ENCODE peak calls at places on chromosomes 16 and 17, in five cellular contexts. Z is mucosa of gallbladder; F is CD8-positive, alpha-beta memory T cell; T is IMR-90; J is LNCaP clone FGC. A is an unnamed sample.

GRCh38 chr16:75476817-75477216 is 12.3 kb upstream of the TMEM170A start:
- DNase-seq in Z (no peak), F (no peak), T (no peak), J (no peak), A (no peak)

GRCh38 chr17:17855976-17856375 is 19.2 kb upstream of the SREBF1 start:
- DNase-seq in Z (no peak), F (no peak), T (no peak), J (no peak), A (no peak)

GRCh38 chr17:44348234-44348987 is 3.3 kb downstream of the GRN start:
- DNase-seq in Z (peak; percentile 36), F (no peak), T (peak; percentile 57), J (no peak), A (peak; percentile 19)

GRCh38 chr17:8369944-8370343 is 6.6 kb downstream of the KRABD2 start:
- DNase-seq in Z (no peak), F (no peak), T (no peak), J (no peak), A (no peak)

GRCh38 chr17:4978720-4979119 is 8.8 kb downstream of the CAMTA2 start:
- DNase-seq in Z (no peak), F (no peak), T (no peak), J (no peak), A (no peak)

GRCh38 chr17:21125862-21126261 is 902 bp upstream of the DHRS7B start:
- DNase-seq in Z (no peak), F (peak; percentile 68), T (no peak), J (no peak), A (no peak)

GRCh38 chr16:48438414-48438813 is 53.2 kb upstream of the SIAH1 start:
- DNase-seq in Z (no peak), F (no peak), T (no peak), J (no peak), A (no peak)

GRCh38 chr17:18277076-18277475 is 16.6 kb downstream of the MIEF2 start:
- DNase-seq in Z (no peak), F (no peak), T (no peak), J (no peak), A (no peak)

GRCh38 chr17:43615952-43616351 is 45.8 kb downstream of the MEOX1 start:
- DNase-seq in Z (no peak), F (no peak), T (no peak), J (no peak), A (no peak)

GRCh38 chr16:69110406-69110805 is 5.0 kb downstream of the HAS3 start:
- DNase-seq in Z (no peak), F (no peak), T (no peak), J (no peak), A (no peak)

GRCh38 chr17:58631523-58632323 is 60.1 kb downstream of the TEX14 start:
- DNase-seq in Z (peak; percentile 96), F (peak; percentile 93), T (peak; percentile 99), J (peak; percentile 95), A (peak; percentile 93)

GRCh38 chr17:43908111-43908721 is 880 bp upstream of the MPP2 start:
- DNase-seq in Z (peak; percentile 64), F (peak; percentile 29), T (peak; percentile 65), J (no peak), A (peak; percentile 70)

GRCh38 chr16:4684030-4684715 is 9.2 kb upstream of the NUDT16L1 start:
- DNase-seq in Z (no peak), F (no peak), T (no peak), J (no peak), A (no peak)

GRCh38 chr17:82687871-82688270 is 10.6 kb downstream of the RAB40B start:
- DNase-seq in Z (no peak), F (no peak), T (no peak), J (no peak), A (no peak)

GRCh38 chr17:63843387-63844292 is 1.2 kb upstream of the SMARCD2 start:
- DNase-seq in Z (peak; percentile 35), F (peak; percentile 32), T (peak; percentile 70), J (no peak), A (no peak)